ENCODE peak calls at places on chromosomes 12 and 14, in four cellular contexts. S is prostate gland, T is right lobe of liver, V is tibial artery. F is an unnamed sample.

GRCh38 chr12:38887770-38888169 is 17.6 kb downstream of the CPNE8 start:
- DNase-seq in S (no peak), T (no peak), V (no peak), F (no peak)

GRCh38 chr12:47938093-47938492 is 25.3 kb upstream of the TMEM106C start:
- DNase-seq in S (no peak), T (no peak), V (no peak), F (no peak)

GRCh38 chr12:92466391-92467305 is 236.1 kb upstream of the PLEKHG7 start:
- DNase-seq in S (no peak), T (no peak), V (no peak), F (no peak)

GRCh38 chr12:40655451-40655850 is 36.8 kb upstream of the CNTN1 start:
- DNase-seq in S (no peak), T (no peak), V (no peak), F (no peak)

GRCh38 chr14:99363616-99364290 is 91.8 kb upstream of the BCL11B start:
- DNase-seq in S (no peak), T (no peak), V (peak; percentile 43), F (no peak)

GRCh38 chr14:102295301-102295700 is 9.7 kb downstream of the MOK start:
- DNase-seq in S (no peak), T (no peak), V (no peak), F (no peak)

GRCh38 chr12:19850341-19851065 is 411.2 kb downstream of the AEBP2 start:
- DNase-seq in S (no peak), T (no peak), V (peak; percentile 74), F (no peak)

GRCh38 chr12:93825501-93825888 is 148.3 kb downstream of the CRADD start:
- DNase-seq in S (no peak), T (no peak), V (no peak), F (no peak)

GRCh38 chr12:126974779-126975178 is 1292.2 kb upstream of the TMEM132C start:
- DNase-seq in S (no peak), T (peak; percentile 68), V (no peak), F (no peak)

GRCh38 chr12:2668816-2669215 is 126.0 kb upstream of the FKBP4 start:
- DNase-seq in S (no peak), T (no peak), V (peak; percentile 43), F (no peak)

GRCh38 chr14:35789651-35790050 is 19.4 kb downstream of the RALGAPA1 start:
- DNase-seq in S (no peak), T (no peak), V (no peak), F (no peak)

GRCh38 chr14:32590157-32590556 is 261.1 kb downstream of the AKAP6 start:
- DNase-seq in S (no peak), T (no peak), V (no peak), F (no peak)

GRCh38 chr12:2891240-2892053 is 756 bp downstream of the TULP3 start:
- DNase-seq in S (peak; percentile 30), T (peak; percentile 61), V (peak; percentile 82), F (peak; percentile 60)

GRCh38 chr12:19482036-19482435 is 42.7 kb downstream of the AEBP2 start:
- DNase-seq in S (no peak), T (no peak), V (no peak), F (no peak)

GRCh38 chr14:23053426-23053825 is 3.9 kb downstream of the CDH24 start:
- DNase-seq in S (no peak), T (no peak), V (peak; percentile 51), F (no peak)

GRCh38 chr12:124567035-124567672 is at the start of gene NCOR2:
- DNase-seq in S (no peak), T (peak; percentile 59), V (no peak), F (peak; percentile 45)

GRCh38 chr12:93793983-93794382 is 116.8 kb downstream of the CRADD start:
- DNase-seq in S (no peak), T (no peak), V (no peak), F (no peak)

GRCh38 chr12:109912790-109913189 is 12.7 kb downstream of the TCHP start:
- DNase-seq in S (no peak), T (no peak), V (no peak), F (peak; percentile 60)

GRCh38 chr14:69327507-69327906 is 67.5 kb downstream of the GALNT16 start:
- DNase-seq in S (no peak), T (peak; percentile 23), V (no peak), F (no peak)

GRCh38 chr14:75939200-75939599 is 42.6 kb downstream of the TGFB3 start:
- DNase-seq in S (no peak), T (no peak), V (no peak), F (no peak)

GRCh38 chr12:92158711-92159534 is 13.3 kb upstream of the BTG1 start:
- DNase-seq in S (no peak), T (no peak), V (no peak), F (no peak)

GRCh38 chr12:122749569-122750332 is 2.9 kb upstream of the DENR start:
- DNase-seq in S (peak; percentile 68), T (peak; percentile 23), V (no peak), F (peak; percentile 46)

GRCh38 chr14:86038401-86038985 is 508.5 kb downstream of the FLRT2 start:
- DNase-seq in S (no peak), T (peak; percentile 53), V (no peak), F (peak; percentile 60)

GRCh38 chr12:45615268-45615667 is 114.2 kb upstream of the ARID2 start:
- DNase-seq in S (no peak), T (no peak), V (no peak), F (no peak)

GRCh38 chr12:25119020-25119419 is 75.9 kb downstream of the DNAI7 start:
- DNase-seq in S (no peak), T (no peak), V (no peak), F (no peak)

GRCh38 chr14:68973639-68974038 is 5.5 kb downstream of the ACTN1 start:
- DNase-seq in S (no peak), T (no peak), V (no peak), F (no peak)

GRCh38 chr14:53444677-53445312 is 291.7 kb upstream of the DDHD1 start:
- DNase-seq in S (no peak), T (no peak), V (no peak), F (no peak)

GRCh38 chr12:68119724-68120211 is 39.8 kb downstream of the IFNG start:
- DNase-seq in S (no peak), T (no peak), V (no peak), F (no peak)

GRCh38 chr14:35366048-35366428 is 38.5 kb downstream of the NFKBIA start:
- DNase-seq in S (no peak), T (no peak), V (peak; percentile 83), F (no peak)

GRCh38 chr14:75578099-75578785 is at the start of gene FLVCR2:
- DNase-seq in S (peak; percentile 86), T (peak; percentile 92), V (peak; percentile 91), F (peak; percentile 59)

GRCh38 chr14:93036652-93037341 is 78.9 kb downstream of the ITPK1 start:
- DNase-seq in S (no peak), T (no peak), V (no peak), F (no peak)

GRCh38 chr12:22334696-22335290 is at the start of gene ST8SIA1:
- DNase-seq in S (peak; percentile 32), T (no peak), V (peak; percentile 71), F (peak; percentile 35)

GRCh38 chr14:100056964-100057817 is 8.0 kb upstream of the EVL start:
- DNase-seq in S (no peak), T (no peak), V (no peak), F (no peak)

GRCh38 chr14:104556256-104557021 is 23.1 kb upstream of the C14orf180 start:
- DNase-seq in S (no peak), T (peak; percentile 33), V (peak; percentile 55), F (peak; percentile 4)

GRCh38 chr12:128932521-128932920 is 79.2 kb downstream of the GLT1D1 start:
- DNase-seq in S (no peak), T (no peak), V (no peak), F (no peak)

GRCh38 chr12:124916370-124917134 is 2.1 kb upstream of the UBC start:
- DNase-seq in S (peak; percentile 89), T (peak; percentile 83), V (peak; percentile 92), F (no peak)

DNA sequence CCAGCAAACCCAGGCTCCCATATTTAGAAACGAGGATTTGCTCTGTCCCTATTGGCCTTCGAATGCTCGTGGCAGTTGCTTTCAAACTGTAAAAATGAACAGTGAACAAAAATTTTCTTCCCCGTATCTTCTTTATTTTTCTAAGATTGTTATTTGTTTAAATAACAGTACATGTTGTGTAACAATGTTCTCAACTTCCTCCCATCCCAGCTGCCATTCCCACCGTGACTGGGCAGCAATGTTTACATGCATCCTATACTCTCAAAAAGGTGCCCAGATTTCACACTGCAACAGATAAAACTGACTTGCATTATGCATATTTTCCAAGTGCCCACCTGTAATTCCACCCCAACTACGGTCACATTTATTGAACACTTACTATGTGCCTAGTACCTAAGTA is 12.8 kb downstream of the VCPKMT start:
- DNase-seq in S (no peak), T (no peak), V (no peak), F (no peak)
- H3K9me3 ChIP-seq in S (no peaks in the 10 kb centered on the region), T (no peaks in the 10 kb centered on the region), V (no peaks in the 10 kb centered on the region), F (no peaks in the 10 kb centered on the region)

DNA sequence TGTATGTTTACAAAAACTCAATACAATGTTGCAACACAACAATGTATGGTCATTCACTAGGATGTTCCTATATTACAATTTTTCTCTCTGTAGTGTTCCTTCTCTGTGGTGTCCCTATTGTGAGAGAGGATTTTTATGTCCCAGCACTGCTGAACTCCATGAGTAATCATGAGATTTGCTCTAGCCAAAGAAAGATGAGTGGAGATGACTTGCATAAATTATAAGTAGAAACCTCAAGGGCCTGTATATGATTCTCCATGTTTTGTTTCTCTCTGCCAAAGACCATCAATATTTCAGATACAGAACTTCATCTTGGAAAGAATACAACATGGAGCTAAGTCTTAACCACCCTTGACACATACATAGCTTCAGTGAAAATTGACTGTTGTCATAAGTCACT is 579.1 kb downstream of the TMTC2 start:
- DNase-seq in S (no peak), T (no peak), V (no peak), F (no peak)
- H3K9me3 ChIP-seq in S (no peaks in the 10 kb centered on the region), T (no peaks in the 10 kb centered on the region), V (no peaks in the 10 kb centered on the region), F (no peaks in the 10 kb centered on the region)

GRCh38 chr14:87268997-87269396 is 724.0 kb downstream of the GALC start:
- DNase-seq in S (no peak), T (no peak), V (no peak), F (no peak)
- H3K9me3 ChIP-seq in S (no peaks in the 10 kb centered on the region), T (no peaks in the 10 kb centered on the region), V (no peaks in the 10 kb centered on the region), F (no peaks in the 10 kb centered on the region)

GRCh38 chr14:105851716-105852377 is 325.5 kb downstream of the TMEM121 start:
- DNase-seq in S (no peak), T (no peak), V (no peak), F (no peak)
- H3K9me3 ChIP-seq in S (no peaks in the 10 kb centered on the region), T (no peaks in the 10 kb centered on the region), V (no peaks in the 10 kb centered on the region), F (no peaks in the 10 kb centered on the region)

GRCh38 chr14:84998216-84998615 is 531.7 kb upstream of the FLRT2 start:
- DNase-seq in S (no peak), T (no peak), V (no peak), F (no peak)

GRCh38 chr14:85003805-85004204 is 526.1 kb upstream of the FLRT2 start:
- DNase-seq in S (no peak), T (no peak), V (no peak), F (no peak)

DNA sequence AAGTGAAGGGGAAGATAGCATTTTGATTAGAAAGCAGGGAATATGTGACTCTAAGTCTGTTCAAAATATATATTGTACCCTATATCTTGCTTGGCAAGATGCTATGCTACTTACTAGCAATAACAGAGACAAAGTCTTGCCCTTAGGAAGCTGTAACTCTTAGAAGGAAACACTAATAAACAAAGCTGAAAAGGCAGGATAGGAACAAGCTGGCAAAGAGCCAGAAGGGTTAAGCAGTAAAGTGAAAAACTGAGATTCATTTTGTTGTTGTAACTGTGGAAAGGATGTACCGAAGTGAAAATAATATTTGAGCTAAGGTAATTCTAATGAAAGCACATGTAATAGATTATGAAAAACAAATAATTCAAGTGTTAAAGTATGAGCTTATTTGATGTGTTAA is 527.1 kb upstream of the FLRT2 start:
- DNase-seq in S (no peak), T (no peak), V (no peak), F (no peak)
- H3K9me3 ChIP-seq in S (no peaks in the 10 kb centered on the region), T (no peaks in the 10 kb centered on the region), V (no peaks in the 10 kb centered on the region), F (no peaks in the 10 kb centered on the region)

F was measured in BE2C.